ENCODE peak calls at places on chromosomes 3 and 15, in five cellular contexts. K is GM23248, U is fibroblast of lung, V is HCT116, E is mammary epithelial cell. R is an unnamed sample.

GRCh38 chr15:54119056-54119455 is 140.8 kb downstream of the UNC13C start:
- DNase-seq in K (no peak), U (no peak), V (no peak), E (no peak), R (no peak)

GRCh38 chr15:90603893-90604292 is 74.2 kb downstream of the CRTC3 start:
- DNase-seq in K (peak), U (no peak), V (no peak), E (no peak), R (peak)

GRCh38 chr15:42494998-42495360 is 455 bp upstream of the SNAP23 start:
- DNase-seq in K (peak), U (peak), V (no peak), E (peak), R (no peak)

GRCh38 chr3:38655708-38656300 is 6.3 kb upstream of the SCN5A start:
- DNase-seq in K (peak), U (peak), V (peak), E (peak), R (peak)

GRCh38 chr15:101368868-101369642 is 74.0 kb upstream of the SNRPA1 start:
- DNase-seq in K (no peak), U (no peak), V (no peak), E (no peak), R (no peak)

GRCh38 chr15:100869151-100869999 is 10.3 kb upstream of the ALDH1A3 start:
- DNase-seq in K (no peak), U (no peak), V (peak), E (no peak), R (no peak)

GRCh38 chr3:74839591-74839990 is 225.1 kb upstream of the CNTN3 start:
- DNase-seq in K (no peak), U (no peak), V (no peak), E (no peak), R (no peak)

GRCh38 chr3:38577089-38578080 is 72.1 kb downstream of the SCN5A start:
- DNase-seq in K (no peak), U (no peak), V (no peak), E (no peak), R (no peak)

GRCh38 chr15:70111203-70112017 is 13.7 kb upstream of the TLE3 start:
- DNase-seq in K (peak), U (peak), V (peak), E (peak), R (peak)

GRCh38 chr3:63975705-63976104 is 47.6 kb downstream of the PSMD6 start:
- DNase-seq in K (peak), U (peak), V (no peak), E (peak), R (no peak)

GRCh38 chr15:96053039-96054021 is 277.2 kb upstream of the NR2F2 start:
- DNase-seq in K (peak), U (peak), V (peak), E (peak), R (no peak)

GRCh38 chr3:51938780-51939425 is 2.8 kb downstream of the RRP9 start:
- DNase-seq in K (no peak), U (no peak), V (no peak), E (no peak), R (no peak)

GRCh38 chr3:111943533-111943932 is 35.3 kb upstream of the ABHD10 start:
- DNase-seq in K (peak), U (no peak), V (no peak), E (no peak), R (no peak)

GRCh38 chr15:57112178-57112577 is 193.7 kb downstream of the TCF12 start:
- DNase-seq in K (no peak), U (peak), V (no peak), E (peak), R (no peak)

GRCh38 chr3:29513236-29513635 is 232.4 kb downstream of the RBMS3 start:
- DNase-seq in K (peak), U (peak), V (no peak), E (peak), R (no peak)

GRCh38 chr3:37622999-37623883 is 238.4 kb upstream of the CTDSPL start:
- DNase-seq in K (no peak), U (no peak), V (no peak), E (no peak), R (no peak)

GRCh38 chr3:2544212-2544611 is 445.5 kb downstream of the CNTN4 start:
- DNase-seq in K (no peak), U (no peak), V (no peak), E (no peak), R (no peak)

GRCh38 chr3:100708644-100708988 is 678 bp upstream of the TFG start:
- DNase-seq in K (no peak), U (no peak), V (no peak), E (no peak), R (no peak)

GRCh38 chr3:120685411-120685810 is 3.4 kb upstream of the HGD start:
- DNase-seq in K (no peak), U (no peak), V (no peak), E (no peak), R (no peak)

GRCh38 chr3:178845446-178846118 is 226.0 kb downstream of the ZMAT3 start:
- DNase-seq in K (peak), U (peak), V (no peak), E (peak), R (no peak)

GRCh38 chr15:87887177-87887576 is 369.4 kb downstream of the NTRK3 start:
- DNase-seq in K (no peak), U (no peak), V (no peak), E (no peak), R (no peak)

GRCh38 chr3:178056868-178057267 is 479.4 kb upstream of the KCNMB2 start:
- DNase-seq in K (peak), U (no peak), V (no peak), E (peak), R (no peak)

GRCh38 chr3:149442845-149443544 is 31.5 kb upstream of the TM4SF4 start:
- DNase-seq in K (peak), U (peak), V (peak), E (peak), R (no peak)

GRCh38 chr3:89353465-89353864 is 246.0 kb downstream of the EPHA3 start:
- DNase-seq in K (peak), U (peak), V (no peak), E (peak), R (no peak)

GRCh38 chr3:194739498-194740284 is 54.0 kb downstream of the FAM43A start:
- DNase-seq in K (no peak), U (peak), V (peak), E (peak), R (no peak)

GRCh38 chr3:49165771-49166751 is at the start of gene CCDC71:
- DNase-seq in K (peak), U (peak), V (peak), E (peak), R (peak)

DNA sequence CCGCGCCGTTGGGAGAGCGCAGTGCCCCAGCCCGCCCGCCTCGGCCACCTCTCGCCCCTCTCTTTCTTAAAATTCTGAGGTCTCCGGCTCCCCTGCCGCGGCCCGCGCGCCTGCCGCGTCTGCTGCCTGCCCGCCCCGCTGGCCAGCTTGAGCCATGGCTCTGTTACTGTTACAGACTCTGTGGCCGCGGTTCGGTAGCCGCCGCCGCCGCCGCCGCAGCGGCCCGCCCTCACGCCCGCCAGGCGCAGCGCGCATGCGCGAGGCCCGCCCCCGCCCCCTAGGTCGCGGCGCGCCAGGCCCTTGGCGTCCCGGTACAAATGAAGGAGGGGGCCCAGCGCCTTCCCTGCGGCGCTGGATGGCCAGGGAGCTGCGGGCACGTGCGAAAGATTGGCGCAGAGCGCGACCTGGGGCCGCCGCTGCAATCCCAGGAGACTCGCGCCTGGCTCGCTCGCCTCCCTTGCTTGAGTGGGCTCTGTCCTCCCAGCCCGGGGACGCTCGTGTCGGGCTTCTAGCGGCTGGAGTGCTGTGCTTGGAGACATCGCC is at the start of gene ONECUT1:
- DNase-seq in K (peak), U (peak), V (no peak), E (peak), R (peak)
- TF ChIP-seq EZH2 in K (peak), U (no peak), V (no peak), E (no peak), R (no peak)

GRCh38 chr3:10505791-10506585 is 602 bp upstream of the ATP2B2 start:
- DNase-seq in K (no peak), U (no peak), V (no peak), E (no peak), R (no peak)

GRCh38 chr3:10502185-10502880 is 3.1 kb downstream of the ATP2B2 start:
- DNase-seq in K (no peak), U (no peak), V (no peak), E (no peak), R (no peak)

GRCh38 chr3:10503217-10503796 is 2.1 kb downstream of the ATP2B2 start:
- DNase-seq in K (no peak), U (no peak), V (no peak), E (no peak), R (no peak)

GRCh38 chr3:10505050-10505790 is at the start of gene ATP2B2:
- DNase-seq in K (peak), U (peak), V (no peak), E (no peak), R (peak)

GRCh38 chr3:10504161-10505049 is 981 bp downstream of the ATP2B2 start:
- DNase-seq in K (no peak), U (no peak), V (no peak), E (no peak), R (no peak)
- TF ChIP-seq EZH2 in K (no peak), U (no peak), V (no peak), E (peak), R (no peak)

GRCh38 chr3:50204052-50204803 is 843 bp upstream of the SLC38A3 start:
- DNase-seq in K (no peak), U (no peak), V (no peak), E (no peak), R (no peak)
- TF ChIP-seq EZH2 in K (peak), U (peak), V (no peak), E (no peak), R (peak)

DNA sequence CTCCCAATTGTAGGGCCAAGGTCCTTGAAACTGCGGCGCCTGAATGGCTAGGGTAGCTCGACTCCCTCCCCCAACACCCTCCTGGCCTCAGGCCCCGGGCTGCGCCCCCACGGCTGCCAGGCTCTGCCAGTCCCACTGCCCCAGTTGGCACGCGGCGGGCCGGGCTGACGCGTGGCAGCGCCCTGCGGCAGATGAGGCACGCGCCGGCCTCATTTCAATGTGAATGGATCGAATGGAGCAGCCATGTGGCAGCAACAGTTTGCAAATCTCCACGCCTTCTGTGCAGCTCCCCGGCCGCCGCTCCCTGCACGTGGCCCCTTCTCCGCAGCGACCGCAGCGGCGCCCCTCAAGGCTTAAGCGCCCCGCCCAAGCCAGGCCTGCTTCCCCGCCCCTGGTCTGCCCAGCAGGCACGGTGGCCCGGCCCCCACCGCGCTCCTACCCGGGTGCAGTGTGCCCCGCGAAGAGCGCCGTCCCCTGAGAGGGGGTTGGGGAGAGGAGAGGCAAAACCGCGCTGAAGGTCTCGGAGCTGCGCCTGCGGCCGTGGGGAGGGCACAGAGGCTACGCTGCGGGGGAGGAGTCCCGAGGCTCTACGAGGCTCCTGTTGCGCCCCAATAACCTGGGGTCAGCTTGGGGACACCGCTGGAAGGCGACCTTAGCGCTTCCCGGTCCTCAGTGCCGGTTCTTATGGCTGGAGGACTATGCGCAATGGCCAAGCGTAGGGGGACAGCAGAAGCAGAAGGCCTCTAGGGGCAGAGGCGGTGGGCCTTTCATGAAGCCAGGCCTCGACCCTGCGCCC is 3.1 kb upstream of the DLL4 start:
- DNase-seq in K (peak), U (peak), V (no peak), E (no peak), R (peak)
- TF ChIP-seq EZH2 in K (no peak), U (no peak), V (no peak), E (no peak), R (peak)